ENCODE peak calls at places on chromosomes 11 and 22, in ten cellular contexts. Z is adrenal gland, U is lung, L is brain microvascular endothelial cell, N is Peyer's patch, M is cardiac muscle cell, C is dorsolateral prefrontal cortex, P is esophagus muscularis mucosa, H is iPS DF 6.9, I is stomach. E is an unnamed sample.

GRCh38 chr11:83663446-83663845 is 377.3 kb upstream of the CCDC90B start:
- DNase-seq in Z (no peak), U (no peak), L (peak; percentile 12), N (no peak), M (no peak), C (no peak), P (no peak), H (no peak), I (no peak), E (peak; percentile 18)

GRCh38 chr11:120240866-120241265 is 926 bp downstream of the POU2F3 start:
- DNase-seq in Z (no peak), U (no peak), L (no peak), N (no peak), M (no peak), C (no peak), P (no peak), H (no peak), I (no peak), E (no peak)

GRCh38 chr11:10305964-10306918 is 1.4 kb downstream of the ADM start:
- DNase-seq in Z (no peak), U (no peak), L (no peak), N (peak; percentile 28), M (peak; percentile 45), C (no peak), P (no peak), H (no peak), I (peak; percentile 34), E (no peak)

GRCh38 chr11:128909438-128910125 is 18.4 kb downstream of the KCNJ5 start:
- DNase-seq in Z (no peak), U (no peak), L (no peak), N (no peak), M (no peak), C (no peak), P (no peak), H (no peak), I (no peak), E (no peak)

GRCh38 chr11:60955566-60955965 is 3.6 kb upstream of the SLC15A3 start:
- DNase-seq in Z (no peak), U (no peak), L (no peak), N (no peak), M (no peak), C (no peak), P (no peak), H (no peak), I (no peak), E (no peak)

GRCh38 chr11:63682045-63682915 is 980 bp downstream of the RTN3 start:
- DNase-seq in Z (peak; percentile 38), U (no peak), L (no peak), N (no peak), M (peak; percentile 37), C (peak; percentile 59), P (no peak), H (no peak), I (no peak), E (no peak)

GRCh38 chr11:132914600-132914999 is 617.7 kb downstream of the OPCML start:
- DNase-seq in Z (no peak), U (no peak), L (no peak), N (no peak), M (peak; percentile 26), C (no peak), P (peak; percentile 70), H (no peak), I (no peak), E (no peak)

GRCh38 chr11:71252434-71252781 is at the start of gene SHANK2:
- DNase-seq in Z (no peak), U (no peak), L (no peak), N (no peak), M (no peak), C (no peak), P (no peak), H (no peak), I (peak; percentile 61), E (peak; percentile 16)

GRCh38 chr11:120522021-120522420 is 10.5 kb downstream of the GRIK4 start:
- DNase-seq in Z (no peak), U (no peak), L (no peak), N (no peak), M (no peak), C (no peak), P (no peak), H (no peak), I (no peak), E (no peak)

GRCh38 chr11:45374632-45375031 is 88.5 kb upstream of the SYT13 start:
- DNase-seq in Z (no peak), U (no peak), L (no peak), N (no peak), M (peak; percentile 15), C (no peak), P (no peak), H (no peak), I (no peak), E (no peak)

GRCh38 chr11:117316197-117316961 is at the start of gene BACE1:
- DNase-seq in Z (peak; percentile 84), U (peak; percentile 88), L (peak; percentile 67), N (peak; percentile 21), M (peak; percentile 91), C (peak; percentile 91), P (peak; percentile 94), H (peak; percentile 74), I (peak; percentile 77), E (peak; percentile 96)
- H3K27ac ChIP-seq in Z (no peak within 1 kb of the TSS), U (peak within 1 kb of the TSS; percentile 49), L (no peak within 1 kb of the TSS), N (peak within 1 kb of the TSS; percentile 46), M (peak within 1 kb of the TSS; percentile 73), C (peak within 1 kb of the TSS; percentile 23), P (peak within 1 kb of the TSS; percentile 72), H (no peak within 1 kb of the TSS), I (peak within 1 kb of the TSS; percentile 49), E (peak within 1 kb of the TSS; percentile 84)

GRCh38 chr22:37032535-37033460 is 13.3 kb downstream of the MPST start:
- DNase-seq in Z (no peak), U (peak; percentile 85), L (no peak), N (no peak), M (peak; percentile 97), C (no peak), P (no peak), H (no peak), I (peak; percentile 85), E (no peak)
- H3K27ac ChIP-seq in Z (no peak overlapping the region), U (no peak overlapping the region), L (no peak overlapping the region), N (peak overlapping the region; percentile 86), M (no peak overlapping the region), C (no peak overlapping the region), P (no peak overlapping the region), H (no peak overlapping the region), I (peak overlapping the region; percentile 76), E (no peak overlapping the region)

DNA sequence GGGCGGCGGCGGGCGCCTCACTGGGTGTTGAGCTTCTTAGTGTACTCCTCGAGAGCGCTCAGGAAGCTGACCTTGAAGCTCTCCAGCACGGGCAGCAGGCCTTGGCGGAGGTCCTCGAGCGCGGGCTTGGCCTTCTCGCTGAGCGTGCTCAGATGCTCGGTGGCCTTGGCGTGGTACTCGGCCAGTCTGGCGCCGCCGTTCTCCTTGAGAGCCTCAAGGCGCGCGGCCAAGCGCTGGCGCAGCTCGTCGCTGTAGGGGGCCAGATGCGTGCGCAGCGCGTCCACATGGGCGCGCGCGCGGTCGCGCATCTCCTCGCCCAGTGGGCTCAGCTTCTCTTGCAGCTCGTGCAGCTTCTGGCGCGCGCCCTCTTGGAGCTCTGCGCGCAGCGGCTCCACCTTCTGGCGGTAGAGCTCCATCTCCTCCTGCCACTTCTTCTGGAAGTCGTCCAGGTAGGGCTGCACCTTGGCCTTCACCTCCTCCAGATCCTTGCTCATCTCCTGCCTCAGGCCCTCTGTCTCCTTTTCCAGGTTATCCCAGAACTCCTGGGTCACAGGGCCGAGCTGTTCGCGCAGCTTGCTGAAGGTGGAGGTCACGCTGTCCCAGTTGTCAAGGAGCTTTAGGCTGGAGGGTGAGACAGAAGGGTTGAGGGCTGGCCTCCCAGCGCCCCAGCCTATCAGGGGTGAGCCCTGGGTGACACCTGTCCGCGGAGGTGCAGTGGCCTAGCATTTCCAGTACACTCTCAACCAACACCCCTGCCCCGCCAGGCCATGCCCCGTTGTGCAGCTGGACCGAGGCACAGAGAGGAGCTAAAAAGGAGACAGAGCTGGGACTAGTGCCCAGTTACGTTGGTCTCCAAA is 1.4 kb downstream of the APOA1 start:
- DNase-seq in Z (peak; percentile 91), U (peak; percentile 87), L (peak; percentile 89), N (peak; percentile 68), M (peak; percentile 99), C (peak; percentile 85), P (peak; percentile 95), H (peak; percentile 82), I (peak; percentile 91), E (peak; percentile 93)
- H3K27ac ChIP-seq in Z (no peak overlapping the region), U (peak overlapping the region; percentile 47), L (no peak overlapping the region), N (peak overlapping the region; percentile 82), M (peak overlapping the region; percentile 87), C (no peak overlapping the region), P (peak overlapping the region; percentile 85), H (no peak overlapping the region), I (peak overlapping the region; percentile 72), E (peak overlapping the region; percentile 76)

GRCh38 chr22:19903031-19903430 is 38.5 kb upstream of the COMT start:
- DNase-seq in Z (no peak), U (no peak), L (no peak), N (no peak), M (no peak), C (no peak), P (no peak), H (no peak), I (no peak), E (peak; percentile 63)

GRCh38 chr22:19903513-19903912 is 38.1 kb upstream of the COMT start:
- DNase-seq in Z (no peak), U (no peak), L (no peak), N (no peak), M (no peak), C (no peak), P (no peak), H (no peak), I (no peak), E (no peak)

GRCh38 chr22:19904881-19905618 is 36.5 kb upstream of the COMT start:
- DNase-seq in Z (no peak), U (no peak), L (no peak), N (no peak), M (no peak), C (no peak), P (no peak), H (no peak), I (no peak), E (no peak)

GRCh38 chr22:19904174-19904856 is 37.3 kb upstream of the COMT start:
- DNase-seq in Z (no peak), U (no peak), L (no peak), N (no peak), M (no peak), C (no peak), P (no peak), H (no peak), I (no peak), E (peak; percentile 40)

DNA sequence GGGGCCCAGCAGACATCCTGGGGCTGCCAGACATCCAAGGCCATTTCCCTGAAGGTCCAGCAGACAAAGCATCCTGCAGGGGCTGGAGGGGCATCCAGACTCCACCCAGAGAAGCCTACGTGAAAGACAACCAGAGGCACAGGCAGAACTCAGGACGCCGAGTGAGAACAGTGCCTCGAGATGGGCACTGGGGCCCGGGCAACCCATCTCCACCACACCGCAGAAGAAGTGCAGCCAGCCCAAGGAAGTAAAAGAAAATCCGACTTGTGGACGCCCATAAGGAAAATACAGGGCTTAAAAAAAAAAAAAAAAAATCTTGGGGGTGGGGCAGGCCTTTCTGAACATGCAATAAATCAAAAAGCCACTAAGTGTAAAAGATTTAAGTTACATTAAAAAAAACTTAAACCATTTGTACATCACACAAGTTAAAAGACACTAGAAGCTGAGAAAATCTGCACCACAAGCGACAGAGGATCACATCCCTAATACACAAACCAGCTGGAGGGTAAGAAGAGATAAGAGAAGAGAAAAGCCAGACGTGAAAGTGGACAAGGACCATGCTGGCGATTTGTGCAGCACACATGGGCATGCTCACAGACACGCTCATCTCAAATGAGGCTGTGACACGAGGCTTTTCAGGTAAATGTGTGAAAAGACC is 35.8 kb upstream of the COMT start:
- DNase-seq in Z (no peak), U (no peak), L (no peak), N (no peak), M (no peak), C (no peak), P (no peak), H (no peak), I (no peak), E (no peak)
- H3K27ac ChIP-seq in Z (no peak overlapping the region), U (no peak overlapping the region), L (no peak overlapping the region), N (no peak overlapping the region), M (no peak overlapping the region), C (no peak overlapping the region), P (no peak overlapping the region), H (no peak overlapping the region), I (no peak overlapping the region), E (peak overlapping the region; percentile 91)